ENCODE peak calls at places on chromosomes 11 and 22, in four cellular contexts. F, U, Y and H are unnamed samples.

GRCh38 chr11:46826310-46827044 is 19.6 kb downstream of the CKAP5 start:
- DNase-seq in Y (peak), F (peak), U (peak), H (peak)

GRCh38 chr11:93054881-93055280 is 85.4 kb downstream of the MTNR1B start:
- DNase-seq in U (peak), F (no peak), Y (no peak), H (peak)

GRCh38 chr22:44181033-44181911 is 547 bp downstream of the PARVG start:
- DNase-seq in Y (no peak), U (no peak), F (peak), H (no peak)

GRCh38 chr22:40487663-40488249 is 117.4 kb downstream of the SGSM3 start:
- DNase-seq in Y (no peak), U (peak), F (no peak), H (peak)

GRCh38 chr11:97363331-97363730 is 973.5 kb downstream of the JRKL start:
- DNase-seq in U (no peak), Y (no peak), F (no peak), H (no peak)

GRCh38 chr11:61945191-61945590 is 5.0 kb upstream of the BEST1 start:
- DNase-seq in U (no peak), F (no peak), Y (no peak), H (no peak)

GRCh38 chr22:27668828-27669797 is 132.4 kb downstream of the MN1 start:
- DNase-seq in U (peak), F (peak), Y (no peak), H (peak)

GRCh38 chr11:47354913-47355282 is 2.4 kb upstream of the MYBPC3 start:
- DNase-seq in F (no peak), U (no peak), Y (no peak), H (peak)

GRCh38 chr11:78239781-78240180 is 51.1 kb downstream of the USP35 start:
- DNase-seq in U (no peak), Y (no peak), F (no peak), H (no peak)

GRCh38 chr11:28461846-28462245 is 353.7 kb downstream of the METTL15 start:
- DNase-seq in F (no peak), U (peak), Y (no peak), H (peak)

GRCh38 chr11:113382121-113382520 is 5.5 kb upstream of the ANKK1 start:
- DNase-seq in U (no peak), F (no peak), Y (no peak), H (no peak)

GRCh38 chr11:70820311-70820710 is 422.0 kb downstream of the CTTN start:
- DNase-seq in U (no peak), F (no peak), Y (no peak), H (no peak)

GRCh38 chr11:47377571-47378010 is 756 bp downstream of the SPI1 start:
- DNase-seq in U (no peak), F (peak), Y (no peak), H (no peak)

GRCh38 chr11:113296447-113297205 is 17.8 kb upstream of the TTC12 start:
- DNase-seq in U (no peak), F (no peak), Y (no peak), H (no peak)

GRCh38 chr11:2247496-2247895 is 22.9 kb downstream of the ASCL2 start:
- DNase-seq in U (no peak), F (no peak), Y (no peak), H (no peak)

GRCh38 chr22:45589556-45589955 is 82.1 kb upstream of the ATXN10 start:
- DNase-seq in Y (no peak), F (no peak), U (no peak), H (no peak)

GRCh38 chr11:66868082-66868725 is 11.3 kb downstream of the LRFN4 start:
- DNase-seq in U (no peak), Y (no peak), F (no peak), H (no peak)

GRCh38 chr11:105179542-105180278 is 40.1 kb upstream of the CARD18 start:
- DNase-seq in Y (no peak), F (no peak), U (no peak), H (no peak)

GRCh38 chr11:120339394-120339890 is 3.2 kb downstream of the ARHGEF12 start:
- DNase-seq in Y (peak), F (no peak), U (peak), H (peak)

GRCh38 chr11:118834428-118835028 is 43.6 kb upstream of the DDX6 start:
- DNase-seq in F (no peak), U (peak), Y (no peak), H (peak)

GRCh38 chr22:50456466-50457234 is 18.2 kb downstream of the SBF1 start:
- DNase-seq in U (no peak), F (no peak), Y (no peak), H (no peak)

GRCh38 chr11:422249-422656 is 7.5 kb upstream of the SIGIRR start:
- DNase-seq in F (no peak), U (no peak), Y (no peak), H (no peak)

GRCh38 chr22:25144522-25144921 is 55.1 kb upstream of the CRYBB3 start:
- DNase-seq in F (no peak), U (no peak), Y (no peak), H (no peak)

GRCh38 chr11:74681686-74682651 is 49.3 kb downstream of the CHRDL2 start:
- DNase-seq in U (peak), F (no peak), Y (no peak), H (no peak)

GRCh38 chr11:120501976-120502755 is 9.4 kb upstream of the GRIK4 start:
- DNase-seq in F (no peak), U (no peak), Y (no peak), H (no peak)

GRCh38 chr11:64007160-64007628 is 21.0 kb downstream of the OTUB1 start:
- DNase-seq in Y (no peak), U (no peak), F (no peak), H (peak)

GRCh38 chr11:8638300-8638699 is 44.2 kb downstream of the TRIM66 start:
- DNase-seq in Y (no peak), F (no peak), U (peak), H (peak)

GRCh38 chr11:110200241-110200640 is 96.2 kb downstream of the RDX start:
- DNase-seq in Y (no peak), F (no peak), U (peak), H (peak)

GRCh38 chr11:65291613-65292012 is 23.1 kb upstream of the CDC42EP2 start:
- DNase-seq in U (peak), Y (no peak), F (no peak), H (peak)

GRCh38 chr11:120316880-120317688 is 8.0 kb upstream of the TLCD5 start:
- DNase-seq in F (peak), Y (no peak), U (peak), H (peak)

GRCh38 chr11:68461284-68461861 is 821 bp downstream of the PPP6R3 start:
- DNase-seq in F (no peak), Y (no peak), U (peak), H (peak)

GRCh38 chr11:118180300-118180703 is 3.9 kb upstream of the SCN2B start:
- DNase-seq in F (no peak), U (no peak), Y (peak), H (peak)

GRCh38 chr11:88484873-88485621 is 147.5 kb upstream of the CTSC start:
- DNase-seq in Y (peak), F (no peak), U (peak), H (peak)

GRCh38 chr11:70511345-70511744 is 113.0 kb downstream of the CTTN start:
- DNase-seq in Y (no peak), U (no peak), F (no peak), H (no peak)

DNA sequence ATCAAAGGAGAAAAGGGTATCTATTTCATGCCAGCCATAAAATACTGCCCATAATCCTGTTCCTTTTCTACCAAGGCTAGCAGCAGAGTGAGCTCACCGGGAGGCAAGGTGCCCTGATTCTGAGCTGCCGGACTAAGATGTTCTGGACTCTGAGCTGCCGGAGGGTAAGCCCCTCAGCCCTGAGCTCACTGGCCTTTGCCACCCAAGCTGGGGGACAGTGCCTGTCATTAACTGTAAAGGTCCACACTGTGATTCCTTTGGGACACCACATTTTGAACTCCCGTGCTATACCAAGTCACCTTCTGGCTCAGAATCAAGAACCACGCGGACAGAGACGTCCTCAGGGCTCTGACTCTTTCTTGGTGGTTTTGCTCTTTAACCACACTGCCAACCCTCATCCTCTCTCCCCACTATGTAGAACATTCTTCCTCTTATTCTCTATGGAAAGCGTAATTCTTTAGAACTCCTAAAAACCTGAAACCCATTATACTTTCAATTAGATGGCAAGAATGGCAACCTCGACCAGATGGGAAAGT is 88.4 kb upstream of the BID start:
- DNase-seq in Y (no peak), U (no peak), F (no peak), H (no peak)
- TF ChIP-seq CTCF in Y (no peak), U (no peak), F (no peak), H (no peak)

GRCh38 chr11:96114178-96115070 is 190.5 kb upstream of the MTMR2 start:
- DNase-seq in U (no peak), F (no peak), Y (no peak), H (no peak)
- TF ChIP-seq CTCF in U (no peak), F (no peak), Y (no peak), H (no peak)

GRCh38 chr11:123035831-123036230 is 26.1 kb downstream of the HSPA8 start:
- DNase-seq in U (no peak), F (no peak), Y (no peak), H (no peak)

GRCh38 chr11:123034587-123034986 is 27.3 kb downstream of the HSPA8 start:
- DNase-seq in F (no peak), Y (no peak), U (no peak), H (no peak)

GRCh38 chr11:123030517-123030916 is 31.4 kb downstream of the HSPA8 start:
- DNase-seq in F (no peak), Y (no peak), U (no peak), H (no peak)

GRCh38 chr11:123033895-123034294 is 28.0 kb downstream of the HSPA8 start:
- DNase-seq in Y (no peak), F (no peak), U (no peak), H (peak)
- TF ChIP-seq CTCF in Y (no peak), F (no peak), U (peak), H (peak)

GRCh38 chr22:20584029-20584871 is 76.8 kb downstream of the MED15 start:
- DNase-seq in Y (no peak), U (no peak), F (no peak), H (no peak)

GRCh38 chr22:20582520-20583361 is 75.3 kb downstream of the MED15 start:
- DNase-seq in U (no peak), F (peak), Y (no peak), H (no peak)

GRCh38 chr22:20582171-20582511 is 74.7 kb downstream of the MED15 start:
- DNase-seq in Y (no peak), U (no peak), F (no peak), H (no peak)

GRCh38 chr22:20584872-20585639 is 77.6 kb downstream of the MED15 start:
- DNase-seq in U (no peak), Y (no peak), F (peak), H (no peak)

DNA sequence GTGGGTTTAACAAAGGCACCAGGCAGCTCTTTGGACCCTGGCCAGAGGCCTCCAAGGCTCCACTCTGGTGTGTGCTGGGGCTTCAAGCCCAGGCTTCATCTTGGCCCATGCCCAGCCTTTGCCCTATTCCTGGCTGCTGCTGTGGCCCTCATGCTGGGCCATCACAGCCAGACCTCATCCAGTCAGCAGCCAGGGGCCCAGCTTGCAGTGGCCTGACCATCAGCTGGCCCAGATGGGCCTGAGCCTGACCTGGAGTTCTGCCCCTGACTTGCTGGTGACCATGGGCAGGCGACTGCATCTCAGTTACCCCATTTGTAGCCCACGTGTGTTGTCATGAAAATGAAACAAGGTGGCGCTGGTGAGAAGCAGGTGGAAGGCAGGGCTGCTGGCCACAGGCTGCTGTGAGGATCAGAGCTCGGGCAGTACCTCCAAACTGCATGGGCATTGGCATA is 76.1 kb downstream of the MED15 start:
- DNase-seq in U (no peak), Y (no peak), F (peak), H (no peak)
- TF ChIP-seq CTCF in U (no peak), Y (no peak), F (no peak), H (peak)

GRCh38 chr11:12087075-12087775 is 23.2 kb upstream of the MICAL2 start:
- DNase-seq in Y (no peak), F (peak), U (peak), H (peak)
- TF ChIP-seq CTCF in Y (no peak), F (peak), U (peak), H (peak)

GRCh38 chr11:11163669-11164377 is 189.2 kb downstream of the CSNK2A3 start:
- DNase-seq in Y (no peak), F (no peak), U (no peak), H (no peak)

GRCh38 chr11:11167806-11168205 is 185.2 kb downstream of the CSNK2A3 start:
- DNase-seq in U (no peak), Y (no peak), F (no peak), H (no peak)

GRCh38 chr11:11163256-11163655 is 189.8 kb downstream of the CSNK2A3 start:
- DNase-seq in Y (no peak), F (no peak), U (no peak), H (no peak)
- TF ChIP-seq CTCF in Y (peak), F (peak), U (peak), H (no peak)

GRCh38 chr11:106917973-106918372 is 100.3 kb downstream of the GUCY1A2 start:
- DNase-seq in Y (peak), F (no peak), U (peak), H (peak)
- TF ChIP-seq CTCF in Y (no peak), F (no peak), U (no peak), H (peak)

GRCh38 chr11:42770444-42771065 is 541.2 kb upstream of the API5 start:
- DNase-seq in Y (peak), F (no peak), U (no peak), H (peak)
- TF ChIP-seq CTCF in Y (peak), F (peak), U (peak), H (peak)